ENCODE peak calls at places on chromosome 18, in six cellular contexts. V is NCI-H187, E is germinal center, I is cardiac muscle cell, U is AG09309, P is GM04504. N is an unnamed sample.

GRCh38 chr18:46623541-46623940 is 33.5 kb downstream of the LOXHD1 start:
- DNase-seq in V (no peak), E (no peak), I (peak), U (no peak), P (no peak), N (no peak)

GRCh38 chr18:63317982-63318881 is 1.3 kb downstream of the BCL2 start:
- DNase-seq in V (peak), E (peak), I (no peak), U (no peak), P (no peak), N (no peak)

GRCh38 chr18:63907649-63908048 is at the start of gene SERPINB10:
- DNase-seq in V (no peak), E (no peak), I (no peak), U (no peak), P (no peak), N (no peak)

GRCh38 chr18:59783138-59783537 is 85.9 kb upstream of the CCBE1 start:
- DNase-seq in V (no peak), E (peak), I (peak), U (peak), P (peak), N (peak)

GRCh38 chr18:55096261-55097026 is 137.2 kb upstream of the CCDC68 start:
- DNase-seq in V (no peak), E (peak), I (peak), U (peak), P (no peak), N (peak)

GRCh38 chr18:44729631-44730101 is 49.0 kb downstream of the SETBP1 start:
- DNase-seq in V (no peak), E (no peak), I (peak), U (peak), P (peak), N (peak)

GRCh38 chr18:68431111-68431921 is 283.6 kb downstream of the TMX3 start:
- DNase-seq in V (no peak), E (no peak), I (no peak), U (no peak), P (no peak), N (no peak)

GRCh38 chr18:49993299-49993698 is 180.0 kb upstream of the ACAA2 start:
- DNase-seq in V (no peak), E (no peak), I (no peak), U (no peak), P (no peak), N (no peak)

GRCh38 chr18:29361843-29362242 is 1184.9 kb upstream of the CDH2 start:
- DNase-seq in V (no peak), E (no peak), I (no peak), U (no peak), P (no peak), N (no peak)

GRCh38 chr18:45332911-45333310 is 282.4 kb upstream of the SLC14A2 start:
- DNase-seq in V (no peak), E (no peak), I (no peak), U (no peak), P (no peak), N (no peak)

GRCh38 chr18:9806905-9807304 is 78.9 kb upstream of the TXNDC2 start:
- DNase-seq in V (no peak), E (no peak), I (no peak), U (no peak), P (no peak), N (no peak)

GRCh38 chr18:30280861-30281470 is 761.6 kb downstream of the DSC3 start:
- DNase-seq in V (peak), E (no peak), I (peak), U (peak), P (peak), N (peak)

GRCh38 chr18:63365909-63366269 is 1.1 kb downstream of the KDSR start:
- DNase-seq in V (no peak), E (peak), I (peak), U (no peak), P (no peak), N (no peak)

GRCh38 chr18:44859751-44860458 is 179.2 kb downstream of the SETBP1 start:
- DNase-seq in V (no peak), E (no peak), I (no peak), U (no peak), P (no peak), N (no peak)

GRCh38 chr18:5630057-5630765 is 86.4 kb upstream of the EPB41L3 start:
- DNase-seq in V (peak), E (peak), I (peak), U (no peak), P (no peak), N (no peak)

GRCh38 chr18:38307919-38308318 is 742.3 kb upstream of the CELF4 start:
- DNase-seq in V (no peak), E (no peak), I (no peak), U (no peak), P (no peak), N (no peak)

GRCh38 chr18:45589559-45590041 is 25.7 kb upstream of the SLC14A2 start:
- DNase-seq in V (no peak), E (no peak), I (peak), U (peak), P (peak), N (peak)

N was measured in stromal cell of bone marrow.